ENCODE peak calls at places on chromosomes 16 and 17, in eight cellular contexts. D is fibroblast of gingiva; G is MCF 10A; U is substantia nigra; I is upper lobe of left lung; B is stimulated activated CD4-positive, alpha-beta T cell treated with anti-CD3 and anti-CD28 coated beads, Interleukin-2, amount 100 ng/mL, for 48 hours; N is NCI-H460; F is G401. K is an unnamed sample.

GRCh38 chr16:85123891-85124635 is 11.8 kb upstream of the CIBAR2 start:
- DNase-seq in U (no peak), G (peak; percentile 68), F (no peak), I (no peak), N (no peak), B (no peak), D (peak; percentile 91), K (peak; percentile 26)

GRCh38 chr17:47866941-47867340 is 16.0 kb upstream of the SP6 start:
- DNase-seq in I (no peak), N (no peak), D (no peak), G (no peak), F (no peak), U (no peak), B (no peak), K (no peak)

GRCh38 chr17:55416000-55416399 is 5.6 kb downstream of the MMD start:
- DNase-seq in B (no peak), U (no peak), N (no peak), F (no peak), D (no peak), I (no peak), G (no peak), K (no peak)

GRCh38 chr16:87457724-87458423 is 35.0 kb downstream of the ZCCHC14 start:
- DNase-seq in D (peak; percentile 95), F (no peak), B (peak; percentile 42), U (no peak), G (peak; percentile 86), I (no peak), N (no peak), K (peak; percentile 91)

GRCh38 chr16:10836174-10836853 is 17.7 kb upstream of the TVP23A start:
- DNase-seq in N (no peak), F (no peak), B (no peak), U (no peak), D (no peak), G (no peak), I (no peak), K (no peak)

GRCh38 chr16:47905771-47906170 is 250.0 kb downstream of the ABCC12 start:
- DNase-seq in B (no peak), D (no peak), I (no peak), F (no peak), N (no peak), U (no peak), G (peak; percentile 19), K (peak; percentile 71)

GRCh38 chr17:44350733-44351226 is 5.7 kb downstream of the GRN start:
- DNase-seq in F (peak; percentile 64), D (peak; percentile 19), N (peak; percentile 59), I (peak; percentile 71), U (peak; percentile 19), B (peak; percentile 75), G (peak; percentile 66), K (peak; percentile 64)

GRCh38 chr16:35492225-35492624 is 2032.8 kb downstream of the TP53TG3F start:
- DNase-seq in I (no peak), B (no peak), U (no peak), G (no peak), D (no peak), F (no peak), N (no peak), K (no peak)

GRCh38 chr16:57536306-57537193 is at the start of gene CCDC102A:
- DNase-seq in U (no peak), B (no peak), D (no peak), N (peak; percentile 13), I (peak; percentile 24), G (no peak), F (no peak), K (peak; percentile 55)

GRCh38 chr17:66191607-66192377 is at the start of gene CEP112:
- DNase-seq in G (peak; percentile 48), D (peak; percentile 44), F (peak; percentile 48), N (peak; percentile 30), U (no peak), B (peak; percentile 80), I (peak; percentile 77), K (peak; percentile 61)

GRCh38 chr17:37176683-37177082 is 199.1 kb upstream of the C17orf78 start:
- DNase-seq in U (no peak), G (no peak), F (no peak), B (no peak), N (no peak), D (no peak), I (no peak), K (peak; percentile 12)

GRCh38 chr17:31908386-31908785 is 6.9 kb upstream of the UTP6 start:
- DNase-seq in B (no peak), U (no peak), F (no peak), I (no peak), N (no peak), D (no peak), G (no peak), K (no peak)

GRCh38 chr16:89909777-89910716 is 8.6 kb upstream of the MC1R start:
- DNase-seq in D (peak; percentile 69), I (peak; percentile 76), U (peak; percentile 51), G (peak; percentile 68), F (peak; percentile 83), B (peak; percentile 64), N (peak; percentile 78), K (peak; percentile 63)

GRCh38 chr17:28481081-28481571 is 7.7 kb downstream of the SLC13A2 start:
- DNase-seq in U (no peak), G (no peak), N (no peak), F (no peak), D (no peak), B (no peak), I (peak; percentile 62), K (no peak)

GRCh38 chr17:58335061-58335731 is 6.6 kb upstream of the TSPOAP1 start:
- DNase-seq in I (peak; percentile 47), N (no peak), B (peak; percentile 51), D (no peak), G (no peak), U (no peak), F (no peak), K (no peak)

GRCh38 chr17:12089809-12090384 is 69.2 kb downstream of the MAP2K4 start:
- DNase-seq in I (no peak), F (no peak), D (peak; percentile 14), U (no peak), G (peak; percentile 60), N (no peak), B (no peak), K (peak; percentile 63)